ENCODE peak calls at places on chromosome 19, in eight cellular contexts. One of them, this sample, is unnamed.

GRCh38 chr19:56403261-56403660 is 871 bp upstream of the ZNF583 start:
- DNase-seq in A549: no peak
- DNase-seq in osteocyte: no peak
- DNase-seq in heart right ventricle: no peak
- DNase-seq in GM20000: peak
- DNase-seq in nephron progenitor cell: no peak
- DNase-seq in lung: no peak
- DNase-seq in body of pancreas: no peak
- DNase-seq in this sample: no peak

GRCh38 chr19:10625003-10625761 is at the start of gene SLC44A2:
- DNase-seq in osteocyte: peak
- DNase-seq in nephron progenitor cell: peak
- DNase-seq in A549: no peak
- DNase-seq in lung: peak
- DNase-seq in heart right ventricle: peak
- DNase-seq in body of pancreas: peak
- DNase-seq in GM20000: peak
- DNase-seq in this sample: peak

GRCh38 chr19:7516281-7516862 is 469 bp downstream of the ZNF358 start:
- DNase-seq in lung: no peak
- DNase-seq in heart right ventricle: no peak
- DNase-seq in A549: no peak
- DNase-seq in osteocyte: no peak
- DNase-seq in body of pancreas: no peak
- DNase-seq in nephron progenitor cell: peak
- DNase-seq in GM20000: peak
- DNase-seq in this sample: no peak

GRCh38 chr19:51107406-51108065 is 673 bp downstream of the CTU1 start:
- DNase-seq in body of pancreas: no peak
- DNase-seq in lung: no peak
- DNase-seq in nephron progenitor cell: no peak
- DNase-seq in A549: no peak
- DNase-seq in GM20000: no peak
- DNase-seq in heart right ventricle: no peak
- DNase-seq in osteocyte: no peak
- DNase-seq in this sample: no peak

GRCh38 chr19:16476401-16476800 is 4.6 kb upstream of the EPS15L1 start:
- DNase-seq in osteocyte: no peak
- DNase-seq in nephron progenitor cell: no peak
- DNase-seq in A549: no peak
- DNase-seq in body of pancreas: no peak
- DNase-seq in heart right ventricle: no peak
- DNase-seq in lung: no peak
- DNase-seq in GM20000: no peak
- DNase-seq in this sample: no peak

GRCh38 chr19:10408511-10409291 is 5.4 kb upstream of the CDC37 start:
- DNase-seq in A549: no peak
- DNase-seq in heart right ventricle: no peak
- DNase-seq in GM20000: no peak
- DNase-seq in body of pancreas: no peak
- DNase-seq in nephron progenitor cell: no peak
- DNase-seq in osteocyte: no peak
- DNase-seq in lung: no peak
- DNase-seq in this sample: no peak

GRCh38 chr19:30132312-30133075 is 190.5 kb downstream of the URI1 start:
- DNase-seq in A549: no peak
- DNase-seq in osteocyte: no peak
- DNase-seq in GM20000: no peak
- DNase-seq in heart right ventricle: no peak
- DNase-seq in nephron progenitor cell: no peak
- DNase-seq in lung: no peak
- DNase-seq in body of pancreas: no peak
- DNase-seq in this sample: no peak

GRCh38 chr19:19134687-19135158 is 3.6 kb downstream of the TMEM161A start:
- DNase-seq in nephron progenitor cell: peak
- DNase-seq in GM20000: peak
- DNase-seq in body of pancreas: peak
- DNase-seq in heart right ventricle: peak
- DNase-seq in osteocyte: no peak
- DNase-seq in lung: no peak
- DNase-seq in A549: no peak
- DNase-seq in this sample: no peak

GRCh38 chr19:55176116-55176515 is 4.0 kb downstream of the SYT5 start:
- DNase-seq in body of pancreas: no peak
- DNase-seq in osteocyte: no peak
- DNase-seq in heart right ventricle: no peak
- DNase-seq in lung: no peak
- DNase-seq in GM20000: no peak
- DNase-seq in A549: peak
- DNase-seq in nephron progenitor cell: no peak
- DNase-seq in this sample: no peak

GRCh38 chr19:3725640-3726310 is 17.6 kb downstream of the TJP3 start:
- DNase-seq in heart right ventricle: no peak
- DNase-seq in lung: peak
- DNase-seq in GM20000: no peak
- DNase-seq in nephron progenitor cell: peak
- DNase-seq in A549: no peak
- DNase-seq in body of pancreas: peak
- DNase-seq in osteocyte: no peak
- DNase-seq in this sample: no peak

GRCh38 chr19:677201-677600 is 1.0 kb downstream of the FSTL3 start:
- DNase-seq in heart right ventricle: peak
- DNase-seq in GM20000: no peak
- DNase-seq in body of pancreas: peak
- DNase-seq in lung: peak
- DNase-seq in osteocyte: peak
- DNase-seq in nephron progenitor cell: no peak
- DNase-seq in A549: peak
- DNase-seq in this sample: peak

GRCh38 chr19:45878043-45878794 is 7.7 kb downstream of the IRF2BP1 start:
- DNase-seq in osteocyte: no peak
- DNase-seq in body of pancreas: peak
- DNase-seq in nephron progenitor cell: no peak
- DNase-seq in lung: peak
- DNase-seq in GM20000: no peak
- DNase-seq in A549: no peak
- DNase-seq in heart right ventricle: no peak
- DNase-seq in this sample: no peak

GRCh38 chr19:19562665-19563347 is 24.7 kb downstream of the CILP2 start:
- DNase-seq in heart right ventricle: no peak
- DNase-seq in nephron progenitor cell: no peak
- DNase-seq in lung: no peak
- DNase-seq in body of pancreas: no peak
- DNase-seq in osteocyte: no peak
- DNase-seq in GM20000: no peak
- DNase-seq in A549: no peak
- DNase-seq in this sample: no peak

DNA sequence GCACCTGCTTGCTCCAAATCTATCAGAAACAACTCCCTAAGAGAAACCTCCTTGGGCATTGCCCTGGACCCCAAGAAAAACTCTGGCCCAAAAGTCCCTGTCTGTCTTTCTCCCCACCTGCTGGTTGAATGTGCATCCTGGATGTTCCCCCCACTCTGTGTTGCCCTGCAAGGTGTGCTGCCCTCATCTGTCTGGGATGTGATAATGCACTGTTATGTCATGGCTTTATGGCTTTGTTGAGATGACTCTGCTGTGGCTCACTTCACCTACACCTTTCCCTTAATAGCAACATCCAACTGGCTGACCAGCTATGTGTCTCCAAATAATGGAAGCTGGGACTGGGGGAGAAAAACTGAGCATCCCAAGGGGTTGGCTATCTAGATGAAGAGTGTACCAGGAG is 2.6 kb downstream of the ZNF20 start:
- DNase-seq in heart right ventricle: no peak
- DNase-seq in body of pancreas: no peak
- DNase-seq in A549: no peak
- DNase-seq in lung: no peak
- DNase-seq in GM20000: no peak
- DNase-seq in osteocyte: no peak
- DNase-seq in nephron progenitor cell: no peak
- DNase-seq in this sample: no peak
- TF ChIP-seq CTCF in heart right ventricle: peak
- TF ChIP-seq CTCF in body of pancreas: peak
- TF ChIP-seq CTCF in A549: no peak
- TF ChIP-seq CTCF in lung: no peak
- TF ChIP-seq CTCF in GM20000: no peak
- TF ChIP-seq CTCF in osteocyte: no peak
- TF ChIP-seq CTCF in nephron progenitor cell: no peak
- TF ChIP-seq CTCF in this sample: no peak

GRCh38 chr19:14080887-14081796 is 4.4 kb downstream of the C19orf67 start:
- DNase-seq in lung: peak
- DNase-seq in GM20000: peak
- DNase-seq in heart right ventricle: peak
- DNase-seq in osteocyte: peak
- DNase-seq in A549: peak
- DNase-seq in body of pancreas: peak
- DNase-seq in nephron progenitor cell: peak
- DNase-seq in this sample: peak
- TF ChIP-seq CTCF in lung: no peak
- TF ChIP-seq CTCF in GM20000: no peak
- TF ChIP-seq CTCF in heart right ventricle: no peak
- TF ChIP-seq CTCF in osteocyte: no peak
- TF ChIP-seq CTCF in A549: no peak
- TF ChIP-seq CTCF in body of pancreas: no peak
- TF ChIP-seq CTCF in nephron progenitor cell: no peak
- TF ChIP-seq CTCF in this sample: no peak

DNA sequence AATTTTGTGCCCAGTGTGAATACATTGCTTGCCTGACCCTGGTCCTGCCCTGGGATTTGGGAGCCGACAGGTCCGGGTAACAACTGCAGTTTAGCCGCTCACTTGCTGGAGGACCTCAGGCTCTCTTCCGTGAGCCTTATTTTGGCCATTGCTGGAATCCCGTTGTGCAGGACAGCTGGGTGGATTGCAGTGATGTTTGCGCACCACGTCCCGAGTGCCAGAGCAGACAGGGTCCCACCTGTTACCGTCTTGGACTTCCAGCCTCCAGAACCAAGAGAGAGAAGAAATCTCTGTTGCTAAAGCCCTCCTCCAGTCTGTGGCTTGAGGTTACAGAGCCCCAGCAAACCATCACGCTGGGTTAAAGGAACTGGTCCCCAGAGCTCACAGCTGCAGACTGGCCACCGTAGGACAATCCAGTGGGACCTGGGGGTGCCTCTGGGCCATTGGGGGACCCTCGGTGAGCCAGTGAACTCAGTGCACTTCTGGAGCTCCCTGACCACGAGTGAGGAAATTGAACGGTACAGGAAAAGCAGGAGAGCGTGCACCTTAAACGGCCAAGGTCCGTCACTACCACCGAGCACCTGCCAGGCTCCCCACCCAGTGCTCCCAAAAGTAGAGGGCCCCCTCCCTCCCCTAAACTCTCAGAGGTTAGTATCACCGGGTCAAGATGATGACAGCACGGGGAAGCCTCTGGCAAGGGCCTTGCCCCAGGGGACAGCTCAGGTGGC is 92.9 kb downstream of the GNG7 start:
- DNase-seq in osteocyte: no peak
- DNase-seq in GM20000: no peak
- DNase-seq in heart right ventricle: no peak
- DNase-seq in nephron progenitor cell: no peak
- DNase-seq in lung: no peak
- DNase-seq in body of pancreas: no peak
- DNase-seq in A549: no peak
- DNase-seq in this sample: no peak
- TF ChIP-seq CTCF in osteocyte: no peak
- TF ChIP-seq CTCF in GM20000: no peak
- TF ChIP-seq CTCF in heart right ventricle: no peak
- TF ChIP-seq CTCF in nephron progenitor cell: no peak
- TF ChIP-seq CTCF in lung: no peak
- TF ChIP-seq CTCF in body of pancreas: no peak
- TF ChIP-seq CTCF in A549: no peak
- TF ChIP-seq CTCF in this sample: no peak

GRCh38 chr19:41691268-41691970 is 3.3 kb upstream of the CEACAM7 start:
- DNase-seq in heart right ventricle: no peak
- DNase-seq in lung: no peak
- DNase-seq in A549: peak
- DNase-seq in GM20000: peak
- DNase-seq in osteocyte: no peak
- DNase-seq in body of pancreas: peak
- DNase-seq in nephron progenitor cell: no peak
- DNase-seq in this sample: no peak
- TF ChIP-seq CTCF in heart right ventricle: peak
- TF ChIP-seq CTCF in lung: no peak
- TF ChIP-seq CTCF in A549: peak
- TF ChIP-seq CTCF in GM20000: peak
- TF ChIP-seq CTCF in osteocyte: peak
- TF ChIP-seq CTCF in body of pancreas: peak
- TF ChIP-seq CTCF in nephron progenitor cell: no peak
- TF ChIP-seq CTCF in this sample: no peak

DNA sequence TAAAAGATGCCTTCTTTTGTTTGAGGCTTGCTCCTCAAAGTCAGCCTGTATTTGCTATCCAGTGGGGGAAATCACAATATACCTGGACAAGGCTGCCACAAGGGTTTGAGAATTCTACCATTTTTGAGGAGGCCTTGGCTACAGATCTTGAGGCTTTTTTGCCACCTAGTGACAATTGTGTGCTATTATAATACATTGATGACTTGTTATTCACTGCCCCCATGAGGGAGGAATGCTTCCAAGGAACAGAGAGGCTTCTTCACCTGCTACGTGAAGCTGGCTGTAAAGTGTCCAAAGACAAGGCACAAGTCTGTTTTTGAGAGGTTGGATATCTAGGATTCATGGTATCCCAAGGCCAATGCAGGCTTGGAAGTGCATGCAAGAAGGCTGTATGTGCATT is 72.5 kb downstream of the ZNF708 start:
- DNase-seq in body of pancreas: peak
- DNase-seq in A549: peak
- DNase-seq in GM20000: no peak
- DNase-seq in osteocyte: no peak
- DNase-seq in lung: no peak
- DNase-seq in heart right ventricle: no peak
- DNase-seq in nephron progenitor cell: no peak
- DNase-seq in this sample: no peak
- TF ChIP-seq CTCF in body of pancreas: peak
- TF ChIP-seq CTCF in A549: peak
- TF ChIP-seq CTCF in GM20000: no peak
- TF ChIP-seq CTCF in osteocyte: peak
- TF ChIP-seq CTCF in lung: no peak
- TF ChIP-seq CTCF in heart right ventricle: peak
- TF ChIP-seq CTCF in nephron progenitor cell: no peak
- TF ChIP-seq CTCF in this sample: no peak

DNA sequence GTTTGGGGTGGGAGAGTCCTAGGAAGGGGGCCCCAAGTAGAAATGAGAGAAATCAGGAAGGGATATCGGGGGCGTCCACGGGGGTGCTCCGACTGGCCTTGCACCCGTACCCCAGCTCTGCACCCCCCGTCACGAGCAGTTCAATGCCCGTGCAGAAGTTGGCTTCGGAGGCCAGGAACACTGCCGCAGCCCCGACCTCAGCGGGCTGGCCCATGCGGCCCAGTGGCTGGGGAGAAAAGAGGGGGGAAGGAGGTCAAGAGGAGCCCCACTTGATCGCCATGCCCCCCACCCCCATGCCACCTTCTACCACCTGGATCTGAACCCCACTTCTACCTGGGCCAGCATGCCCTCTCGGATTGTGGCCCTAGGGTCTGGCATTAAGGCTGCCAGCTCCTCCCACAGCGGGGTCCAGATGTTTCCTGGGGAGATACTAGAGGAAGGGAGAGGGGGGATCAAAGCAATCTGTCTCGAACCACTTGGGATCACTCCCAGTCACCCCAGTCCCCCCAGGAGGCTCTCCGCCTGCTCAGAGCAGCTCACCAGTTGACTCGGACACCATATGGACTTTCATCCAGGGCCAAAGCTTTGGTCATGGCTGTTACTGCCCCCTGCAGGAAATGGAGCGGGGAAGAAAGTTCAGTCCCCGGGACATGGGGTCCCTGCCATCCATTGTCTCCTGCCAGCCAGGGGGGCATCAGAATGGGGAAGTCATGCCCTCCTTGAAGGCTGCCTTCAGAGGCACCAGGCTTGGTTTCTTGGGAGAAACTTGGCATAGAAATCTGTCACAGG is 2.5 kb upstream of the BCAT2 start:
- DNase-seq in A549: no peak
- DNase-seq in lung: no peak
- DNase-seq in heart right ventricle: no peak
- DNase-seq in body of pancreas: peak
- DNase-seq in nephron progenitor cell: no peak
- DNase-seq in osteocyte: no peak
- DNase-seq in GM20000: peak
- DNase-seq in this sample: no peak
- TF ChIP-seq CTCF in A549: peak
- TF ChIP-seq CTCF in lung: no peak
- TF ChIP-seq CTCF in heart right ventricle: no peak
- TF ChIP-seq CTCF in body of pancreas: no peak
- TF ChIP-seq CTCF in nephron progenitor cell: no peak
- TF ChIP-seq CTCF in osteocyte: peak
- TF ChIP-seq CTCF in GM20000: no peak
- TF ChIP-seq CTCF in this sample: no peak

This sample was measured in mesothelial cell of epicardium.